ENCODE peak calls at places on chromosome 18, in nine cellular contexts. E is stimulated activated CD4-positive, alpha-beta T cell treated with anti-CD3 and anti-CD28 coated beads, Interleukin-12 subunit alpha, Interleukin-12 subunit beta, amount 100 ng/mL, for 24 hours; D is AG10803; Z is 8988T; B is caudate nucleus; C is T-helper 2 cell; V is choroid plexus epithelial cell; K is hippocampal formation; M is SJSA1. F is an unnamed sample.

GRCh38 chr18:61891874-61892273 is 933 bp downstream of the RNF152 start:
- DNase-seq in E (no peak), D (no peak), Z (no peak), B (no peak), C (no peak), V (no peak), K (no peak), M (no peak), F (no peak)

GRCh38 chr18:77054288-77054605 is 78.3 kb downstream of the MBP start:
- DNase-seq in E (no peak), D (no peak), Z (no peak), B (no peak), C (no peak), V (no peak), K (no peak), M (no peak), F (no peak)

GRCh38 chr18:25713104-25713503 is 361.1 kb upstream of the ZNF521 start:
- DNase-seq in E (no peak), D (no peak), Z (no peak), B (no peak), C (no peak), V (no peak), K (no peak), M (no peak), F (no peak)

GRCh38 chr18:48216639-48217280 is 192.4 kb downstream of the ZBTB7C start:
- DNase-seq in E (no peak), D (no peak), Z (no peak), B (no peak), C (no peak), V (no peak), K (no peak), M (no peak), F (no peak)

GRCh38 chr18:67232406-67232805 is 284.1 kb downstream of the DSEL start:
- DNase-seq in E (no peak), D (peak; percentile 80), Z (no peak), B (no peak), C (no peak), V (peak; percentile 77), K (no peak), M (no peak), F (no peak)

GRCh38 chr18:55500316-55501086 is 87.5 kb downstream of the TCF4 start:
- DNase-seq in E (no peak), D (peak; percentile 90), Z (no peak), B (no peak), C (no peak), V (peak; percentile 78), K (no peak), M (no peak), F (no peak)

GRCh38 chr18:74897971-74898657 is 300.4 kb downstream of the ZNF407 start:
- DNase-seq in E (no peak), D (peak; percentile 51), Z (no peak), B (no peak), C (no peak), V (peak; percentile 81), K (peak; percentile 32), M (no peak), F (no peak)

GRCh38 chr18:37742436-37742835 is 176.8 kb upstream of the CELF4 start:
- DNase-seq in E (no peak), D (no peak), Z (no peak), B (no peak), C (no peak), V (no peak), K (no peak), M (no peak), F (no peak)

GRCh38 chr18:32730068-32730467 is 42.8 kb downstream of the KLHL14 start:
- DNase-seq in E (no peak), D (no peak), Z (no peak), B (no peak), C (no peak), V (no peak), K (no peak), M (no peak), F (no peak)

GRCh38 chr18:59699750-59700534 is 2.7 kb upstream of the CCBE1 start:
- DNase-seq in E (no peak), D (no peak), Z (no peak), B (no peak), C (no peak), V (no peak), K (no peak), M (no peak), F (no peak)

GRCh38 chr18:7784171-7784570 is 217.1 kb downstream of the PTPRM start:
- DNase-seq in E (no peak), D (no peak), Z (no peak), B (no peak), C (no peak), V (no peak), K (no peak), M (no peak), F (no peak)

GRCh38 chr18:25727281-25727680 is 363.1 kb downstream of the SS18 start:
- DNase-seq in E (no peak), D (no peak), Z (no peak), B (no peak), C (no peak), V (no peak), K (no peak), M (peak; percentile 65), F (no peak)

GRCh38 chr18:74947417-74947816 is 261.5 kb downstream of the PTGR3 start:
- DNase-seq in E (no peak), D (no peak), Z (no peak), B (no peak), C (no peak), V (no peak), K (no peak), M (no peak), F (no peak)

F was measured in A549.